ENCODE peak calls at places on chromosomes 5 and 9, in four cellular contexts. One of them, this sample, is unnamed.

GRCh38 chr9:89746385-89747116 is 141.7 kb downstream of the GADD45G start:
- DNase-seq in transverse colon: no peak
- DNase-seq in activated B cell treated with CpG ODN at 0.5 μM for 24 hours: no peak
- DNase-seq in neural crest cell: no peak
- DNase-seq in this sample: peak; percentile 55

GRCh38 chr5:173618927-173619519 is 2.6 kb upstream of the BOD1 start:
- DNase-seq in transverse colon: peak; percentile 37
- DNase-seq in activated B cell treated with CpG ODN at 0.5 μM for 24 hours: no peak
- DNase-seq in neural crest cell: peak; percentile 48
- DNase-seq in this sample: peak; percentile 31

GRCh38 chr5:142869883-142870282 is 99.7 kb downstream of the ARHGAP26 start:
- DNase-seq in transverse colon: peak; percentile 63
- DNase-seq in activated B cell treated with CpG ODN at 0.5 μM for 24 hours: no peak
- DNase-seq in neural crest cell: no peak
- DNase-seq in this sample: no peak

GRCh38 chr5:136811551-136811950 is 446.2 kb upstream of the TRPC7 start:
- DNase-seq in transverse colon: no peak
- DNase-seq in activated B cell treated with CpG ODN at 0.5 μM for 24 hours: no peak
- DNase-seq in neural crest cell: no peak
- DNase-seq in this sample: no peak

GRCh38 chr9:120862452-120862851 is 14.5 kb downstream of the PHF19 start:
- DNase-seq in transverse colon: no peak
- DNase-seq in activated B cell treated with CpG ODN at 0.5 μM for 24 hours: no peak
- DNase-seq in neural crest cell: no peak
- DNase-seq in this sample: no peak

GRCh38 chr5:125052601-125053000 is 306.2 kb upstream of the ZNF608 start:
- DNase-seq in transverse colon: no peak
- DNase-seq in activated B cell treated with CpG ODN at 0.5 μM for 24 hours: no peak
- DNase-seq in neural crest cell: no peak
- DNase-seq in this sample: no peak

GRCh38 chr5:72065751-72066255 is 41.5 kb upstream of the MAP1B start:
- DNase-seq in transverse colon: no peak
- DNase-seq in activated B cell treated with CpG ODN at 0.5 μM for 24 hours: no peak
- DNase-seq in neural crest cell: peak; percentile 14
- DNase-seq in this sample: peak; percentile 39

GRCh38 chr9:112110773-112111106 is 64.4 kb downstream of the SUSD1 start:
- DNase-seq in transverse colon: no peak
- DNase-seq in activated B cell treated with CpG ODN at 0.5 μM for 24 hours: no peak
- DNase-seq in neural crest cell: no peak
- DNase-seq in this sample: no peak

GRCh38 chr5:5969942-5970483 is 408.3 kb downstream of the MED10 start:
- DNase-seq in transverse colon: no peak
- DNase-seq in activated B cell treated with CpG ODN at 0.5 μM for 24 hours: no peak
- DNase-seq in neural crest cell: no peak
- DNase-seq in this sample: no peak

GRCh38 chr9:114174557-114174875 is 19.2 kb downstream of the COL27A1 start:
- DNase-seq in transverse colon: no peak
- DNase-seq in activated B cell treated with CpG ODN at 0.5 μM for 24 hours: no peak
- DNase-seq in neural crest cell: no peak
- DNase-seq in this sample: no peak

GRCh38 chr9:117178596-117179111 is 236.2 kb downstream of the ASTN2 start:
- DNase-seq in transverse colon: no peak
- DNase-seq in activated B cell treated with CpG ODN at 0.5 μM for 24 hours: no peak
- DNase-seq in neural crest cell: no peak
- DNase-seq in this sample: no peak

GRCh38 chr5:134438641-134439621 is 27.2 kb upstream of the CDKN2AIPNL start:
- DNase-seq in transverse colon: peak; percentile 75
- DNase-seq in activated B cell treated with CpG ODN at 0.5 μM for 24 hours: no peak
- DNase-seq in neural crest cell: no peak
- DNase-seq in this sample: no peak

GRCh38 chr5:147963948-147964693 is 57.8 kb upstream of the C5orf46 start:
- DNase-seq in transverse colon: no peak
- DNase-seq in activated B cell treated with CpG ODN at 0.5 μM for 24 hours: no peak
- DNase-seq in neural crest cell: no peak
- DNase-seq in this sample: no peak

GRCh38 chr5:6359941-6360683 is 18.2 kb downstream of the MED10 start:
- DNase-seq in transverse colon: no peak
- DNase-seq in activated B cell treated with CpG ODN at 0.5 μM for 24 hours: no peak
- DNase-seq in neural crest cell: no peak
- DNase-seq in this sample: no peak

GRCh38 chr5:14766591-14766990 is 102.1 kb downstream of the OTULIN start:
- DNase-seq in transverse colon: no peak
- DNase-seq in activated B cell treated with CpG ODN at 0.5 μM for 24 hours: no peak
- DNase-seq in neural crest cell: no peak
- DNase-seq in this sample: no peak

GRCh38 chr5:96074460-96075254 is 113.0 kb upstream of the ELL2 start:
- DNase-seq in transverse colon: no peak
- DNase-seq in activated B cell treated with CpG ODN at 0.5 μM for 24 hours: no peak
- DNase-seq in neural crest cell: no peak
- DNase-seq in this sample: no peak

GRCh38 chr5:79990205-79990597 is 861 bp downstream of the MTX3 start:
- DNase-seq in transverse colon: no peak
- DNase-seq in activated B cell treated with CpG ODN at 0.5 μM for 24 hours: no peak
- DNase-seq in neural crest cell: no peak
- DNase-seq in this sample: no peak

GRCh38 chr9:129726322-129727160 is 26.3 kb downstream of the PTGES start:
- DNase-seq in transverse colon: peak; percentile 69
- DNase-seq in activated B cell treated with CpG ODN at 0.5 μM for 24 hours: peak; percentile 40
- DNase-seq in neural crest cell: peak; percentile 72
- DNase-seq in this sample: peak; percentile 93

GRCh38 chr5:75734913-75735789 is 17.9 kb upstream of the POC5 start:
- DNase-seq in transverse colon: peak; percentile 44
- DNase-seq in activated B cell treated with CpG ODN at 0.5 μM for 24 hours: no peak
- DNase-seq in neural crest cell: peak; percentile 19
- DNase-seq in this sample: no peak

GRCh38 chr9:122370303-122370702 is 521 bp upstream of the PTGS1 start:
- DNase-seq in transverse colon: peak; percentile 37
- DNase-seq in activated B cell treated with CpG ODN at 0.5 μM for 24 hours: no peak
- DNase-seq in neural crest cell: no peak
- DNase-seq in this sample: no peak

GRCh38 chr5:100550531-100551036 is 15.4 kb downstream of the FAM174A start:
- DNase-seq in transverse colon: no peak
- DNase-seq in activated B cell treated with CpG ODN at 0.5 μM for 24 hours: no peak
- DNase-seq in neural crest cell: no peak
- DNase-seq in this sample: no peak

GRCh38 chr5:172901788-172902496 is 57.3 kb upstream of the RPL26L1 start:
- DNase-seq in transverse colon: no peak
- DNase-seq in activated B cell treated with CpG ODN at 0.5 μM for 24 hours: no peak
- DNase-seq in neural crest cell: no peak
- DNase-seq in this sample: no peak

GRCh38 chr5:157059891-157060290 is 975 bp upstream of the HAVCR1 start:
- DNase-seq in transverse colon: no peak
- DNase-seq in activated B cell treated with CpG ODN at 0.5 μM for 24 hours: no peak
- DNase-seq in neural crest cell: no peak
- DNase-seq in this sample: no peak

GRCh38 chr9:113566011-113566711 is 102.6 kb downstream of the RGS3 start:
- DNase-seq in transverse colon: no peak
- DNase-seq in activated B cell treated with CpG ODN at 0.5 μM for 24 hours: no peak
- DNase-seq in neural crest cell: no peak
- DNase-seq in this sample: no peak

GRCh38 chr9:130433168-130433946 is 11.4 kb upstream of the ASS1 start:
- DNase-seq in transverse colon: no peak
- DNase-seq in activated B cell treated with CpG ODN at 0.5 μM for 24 hours: peak; percentile 30
- DNase-seq in neural crest cell: peak; percentile 74
- DNase-seq in this sample: peak; percentile 89

GRCh38 chr5:123174916-123175481 is 86.0 kb downstream of the PRDM6 start:
- DNase-seq in transverse colon: no peak
- DNase-seq in activated B cell treated with CpG ODN at 0.5 μM for 24 hours: no peak
- DNase-seq in neural crest cell: no peak
- DNase-seq in this sample: no peak
- TF ChIP-seq CTCF in transverse colon: no peak
- TF ChIP-seq CTCF in activated B cell treated with CpG ODN at 0.5 μM for 24 hours: no peak
- TF ChIP-seq CTCF in neural crest cell: no peak
- TF ChIP-seq CTCF in this sample: no peak

GRCh38 chr5:36708996-36709395 is 102.6 kb downstream of the SLC1A3 start:
- DNase-seq in transverse colon: no peak
- DNase-seq in activated B cell treated with CpG ODN at 0.5 μM for 24 hours: no peak
- DNase-seq in neural crest cell: no peak
- DNase-seq in this sample: no peak
- TF ChIP-seq CTCF in transverse colon: no peak
- TF ChIP-seq CTCF in activated B cell treated with CpG ODN at 0.5 μM for 24 hours: no peak
- TF ChIP-seq CTCF in neural crest cell: no peak
- TF ChIP-seq CTCF in this sample: no peak

GRCh38 chr9:124764774-124765438 is 6.2 kb downstream of the NR6A1 start:
- DNase-seq in transverse colon: no peak
- DNase-seq in activated B cell treated with CpG ODN at 0.5 μM for 24 hours: no peak
- DNase-seq in neural crest cell: no peak
- DNase-seq in this sample: no peak
- TF ChIP-seq CTCF in transverse colon: peak; percentile 27
- TF ChIP-seq CTCF in activated B cell treated with CpG ODN at 0.5 μM for 24 hours: no peak
- TF ChIP-seq CTCF in neural crest cell: peak; percentile 52
- TF ChIP-seq CTCF in this sample: peak; percentile 39

DNA sequence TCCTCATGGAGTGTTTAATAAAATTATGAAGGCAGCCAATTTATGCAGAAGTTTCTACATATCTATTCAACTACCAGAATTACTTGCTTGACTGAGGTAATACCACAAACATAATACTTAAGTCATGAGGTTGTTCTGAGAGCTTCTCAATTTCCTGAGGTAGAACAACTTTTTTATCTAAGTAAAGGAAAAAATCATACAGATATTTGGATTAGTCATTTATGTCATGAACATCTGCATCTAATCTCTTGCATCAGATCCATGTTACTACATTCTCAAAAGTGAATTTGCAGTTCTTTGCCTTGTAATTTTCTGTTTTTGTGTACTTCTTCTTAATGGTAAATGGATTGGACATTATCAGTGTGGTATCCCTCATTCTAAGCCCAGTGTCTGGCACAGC is 60.4 kb upstream of the RGMB start:
- DNase-seq in transverse colon: no peak
- DNase-seq in activated B cell treated with CpG ODN at 0.5 μM for 24 hours: no peak
- DNase-seq in neural crest cell: no peak
- DNase-seq in this sample: no peak
- TF ChIP-seq CTCF in transverse colon: no peak
- TF ChIP-seq CTCF in activated B cell treated with CpG ODN at 0.5 μM for 24 hours: no peak
- TF ChIP-seq CTCF in neural crest cell: no peak
- TF ChIP-seq CTCF in this sample: no peak

DNA sequence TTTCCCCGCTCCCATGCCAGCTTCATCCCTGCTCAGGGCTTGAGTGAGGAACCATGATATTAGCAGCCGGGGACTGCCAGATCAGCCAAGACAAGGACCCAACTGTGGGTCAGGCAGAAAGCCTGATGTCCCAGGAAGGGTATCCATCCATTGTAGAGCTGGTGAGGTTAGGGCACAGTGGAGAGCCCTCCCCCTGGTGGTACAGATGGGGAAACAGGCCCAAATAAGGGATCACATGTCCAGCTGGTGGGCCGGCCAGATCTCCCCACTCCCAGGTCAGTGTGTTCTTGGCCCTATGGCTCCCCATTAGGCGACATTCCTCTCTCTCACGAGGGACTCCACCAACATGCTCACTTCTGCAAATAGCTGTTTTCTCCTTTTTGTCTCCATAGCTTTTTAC is 9.0 kb downstream of the CDX1 start:
- DNase-seq in transverse colon: no peak
- DNase-seq in activated B cell treated with CpG ODN at 0.5 μM for 24 hours: no peak
- DNase-seq in neural crest cell: no peak
- DNase-seq in this sample: no peak
- TF ChIP-seq CTCF in transverse colon: peak; percentile 38
- TF ChIP-seq CTCF in activated B cell treated with CpG ODN at 0.5 μM for 24 hours: no peak
- TF ChIP-seq CTCF in neural crest cell: peak; percentile 59
- TF ChIP-seq CTCF in this sample: peak; percentile 34

DNA sequence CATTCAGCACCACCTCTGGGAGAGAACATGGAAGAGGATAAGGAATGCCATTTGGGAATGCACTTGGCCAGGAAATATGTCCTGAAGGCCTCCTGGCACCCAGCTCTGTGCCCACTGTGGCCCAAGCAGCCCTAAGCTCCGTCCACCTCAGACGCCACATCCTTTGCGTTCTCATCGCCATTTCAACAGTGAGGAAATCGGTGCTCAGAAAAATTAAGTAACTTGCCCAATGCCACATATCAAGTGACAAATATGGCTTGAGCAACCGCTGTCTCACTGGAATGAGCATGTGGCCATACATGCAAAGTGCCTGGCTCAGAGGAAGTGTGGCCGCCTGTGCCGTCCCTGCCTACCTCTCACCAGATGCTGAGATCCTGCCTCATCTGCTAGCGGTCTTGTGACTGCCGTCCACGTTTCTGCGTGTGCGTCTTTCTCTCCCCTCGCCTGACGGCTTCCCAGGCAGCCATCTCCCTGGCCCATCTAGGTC is 984 bp upstream of the DOK3 start:
- DNase-seq in transverse colon: peak; percentile 51
- DNase-seq in activated B cell treated with CpG ODN at 0.5 μM for 24 hours: peak; percentile 52
- DNase-seq in neural crest cell: no peak
- DNase-seq in this sample: no peak
- TF ChIP-seq CTCF in transverse colon: no peak
- TF ChIP-seq CTCF in activated B cell treated with CpG ODN at 0.5 μM for 24 hours: no peak
- TF ChIP-seq CTCF in neural crest cell: no peak
- TF ChIP-seq CTCF in this sample: no peak

DNA sequence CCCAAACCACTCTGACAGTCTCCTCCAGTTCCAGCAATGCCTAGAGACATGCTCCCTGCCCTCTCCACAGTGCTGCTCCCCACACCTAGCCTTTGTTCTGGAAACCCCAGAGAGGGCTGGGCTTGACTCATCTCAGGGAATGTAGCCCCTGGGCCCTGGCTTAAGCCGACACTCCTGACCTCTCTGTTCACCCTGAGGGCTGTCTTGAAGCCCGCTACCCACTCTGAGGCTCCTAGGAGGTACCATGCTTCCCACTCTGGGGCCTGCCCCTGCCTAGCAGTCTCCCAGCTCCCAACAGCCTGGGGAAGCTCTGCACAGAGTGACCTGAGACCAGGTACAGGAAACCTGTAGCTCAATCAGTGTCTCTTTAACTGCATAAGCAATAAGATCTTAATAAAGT is 4.0 kb downstream of the SLC35A4 start:
- DNase-seq in transverse colon: no peak
- DNase-seq in activated B cell treated with CpG ODN at 0.5 μM for 24 hours: no peak
- DNase-seq in neural crest cell: no peak
- DNase-seq in this sample: no peak
- TF ChIP-seq CTCF in transverse colon: no peak
- TF ChIP-seq CTCF in activated B cell treated with CpG ODN at 0.5 μM for 24 hours: no peak
- TF ChIP-seq CTCF in neural crest cell: no peak
- TF ChIP-seq CTCF in this sample: no peak

GRCh38 chr5:154577449-154577848 is 99.4 kb upstream of the HAND1 start:
- DNase-seq in transverse colon: peak; percentile 41
- DNase-seq in activated B cell treated with CpG ODN at 0.5 μM for 24 hours: no peak
- DNase-seq in neural crest cell: no peak
- DNase-seq in this sample: no peak
- TF ChIP-seq CTCF in transverse colon: no peak
- TF ChIP-seq CTCF in activated B cell treated with CpG ODN at 0.5 μM for 24 hours: no peak
- TF ChIP-seq CTCF in neural crest cell: no peak
- TF ChIP-seq CTCF in this sample: no peak

GRCh38 chr9:23492126-23493002 is 333.7 kb downstream of the ELAVL2 start:
- DNase-seq in transverse colon: no peak
- DNase-seq in activated B cell treated with CpG ODN at 0.5 μM for 24 hours: no peak
- DNase-seq in neural crest cell: peak; percentile 21
- DNase-seq in this sample: no peak
- TF ChIP-seq CTCF in transverse colon: peak; percentile 52
- TF ChIP-seq CTCF in activated B cell treated with CpG ODN at 0.5 μM for 24 hours: no peak
- TF ChIP-seq CTCF in neural crest cell: peak; percentile 76
- TF ChIP-seq CTCF in this sample: peak; percentile 77